ENCODE peak calls at places on chromosomes 4 and X, in nine cellular contexts. L is lower lobe of right lung, F is PC-3, T is heart right ventricle, Q is IMR-90, N is body of pancreas, D is colonic mucosa, V is ovary, I is endodermal cell. G is an unnamed sample. For H3K4me1 and H3K27me3, the result is how much of the 10 kb centered on the place peaks cover.

GRCh38 chrX:68018248-68019203 is 414.8 kb downstream of the OPHN1 start:
- DNase-seq in L (no peak), F (peak), T (no peak), Q (peak), N (peak), D (no peak), V (no peak), I (peak), G (no peak)

GRCh38 chrX:41895826-41896225 is 27.5 kb downstream of the CASK start:
- DNase-seq in L (no peak), F (no peak), T (no peak), Q (peak), N (no peak), D (no peak), V (no peak), I (no peak), G (no peak)

GRCh38 chr4:80015407-80016189 is 57.4 kb downstream of the ANTXR2 start:
- DNase-seq in L (no peak), F (no peak), T (no peak), Q (no peak), N (no peak), D (no peak), V (no peak), I (no peak), G (no peak)

GRCh38 chr4:85543832-85544231 is 68.9 kb downstream of the ARHGAP24 start:
- DNase-seq in L (no peak), F (no peak), T (no peak), Q (peak), N (no peak), D (no peak), V (no peak), I (no peak), G (no peak)

GRCh38 chr4:60389636-60390035 is 810.5 kb upstream of the ADGRL3 start:
- DNase-seq in L (no peak), F (no peak), T (no peak), Q (no peak), N (no peak), D (no peak), V (no peak), I (no peak), G (no peak)

GRCh38 chr4:37685211-37685725 is 908 bp downstream of the RELL1 start:
- DNase-seq in L (no peak), F (no peak), T (no peak), Q (peak), N (peak), D (no peak), V (peak), I (no peak), G (no peak)

GRCh38 chr4:89469930-89470375 is 162.4 kb upstream of the GPRIN3 start:
- DNase-seq in L (no peak), F (peak), T (no peak), Q (peak), N (no peak), D (no peak), V (no peak), I (no peak), G (no peak)

GRCh38 chrX:1462596-1463251 is 10.0 kb upstream of the ASMTL start:
- DNase-seq in L (peak), F (peak), T (no peak), Q (peak), N (no peak), D (no peak), V (peak), I (no peak), G (no peak)

GRCh38 chr4:175560628-175561027 is 251.4 kb downstream of the GPM6A start:
- DNase-seq in L (no peak), F (peak), T (no peak), Q (peak), N (no peak), D (no peak), V (no peak), I (no peak), G (no peak)

GRCh38 chrX:40205471-40205870 is 107.7 kb upstream of the BCOR start:
- DNase-seq in L (no peak), F (no peak), T (no peak), Q (no peak), N (no peak), D (no peak), V (no peak), I (no peak), G (no peak)

GRCh38 chrX:6693051-6693450 is 158.1 kb upstream of the VCX3A start:
- DNase-seq in L (no peak), F (no peak), T (no peak), Q (no peak), N (no peak), D (no peak), V (no peak), I (no peak), G (no peak)

GRCh38 chr4:186366326-186366725 is 100.3 kb downstream of the F11 start:
- DNase-seq in L (no peak), F (no peak), T (no peak), Q (no peak), N (no peak), D (no peak), V (no peak), I (no peak), G (no peak)

GRCh38 chr4:80006935-80007744 is 65.9 kb downstream of the ANTXR2 start:
- DNase-seq in L (no peak), F (no peak), T (no peak), Q (peak), N (no peak), D (no peak), V (no peak), I (no peak), G (no peak)

GRCh38 chr4:47462799-47463234 is 685 bp downstream of the COMMD8 start:
- DNase-seq in L (no peak), F (no peak), T (no peak), Q (peak), N (no peak), D (no peak), V (no peak), I (no peak), G (no peak)

GRCh38 chr4:139014391-139015268 is 951 bp upstream of the NOCT start:
- DNase-seq in L (no peak), F (peak), T (no peak), Q (peak), N (peak), D (peak), V (no peak), I (peak), G (no peak)

GRCh38 chr4:73606465-73606974 is 13.7 kb downstream of the RASSF6 start:
- DNase-seq in L (no peak), F (peak), T (no peak), Q (no peak), N (no peak), D (peak), V (no peak), I (no peak), G (no peak)

DNA sequence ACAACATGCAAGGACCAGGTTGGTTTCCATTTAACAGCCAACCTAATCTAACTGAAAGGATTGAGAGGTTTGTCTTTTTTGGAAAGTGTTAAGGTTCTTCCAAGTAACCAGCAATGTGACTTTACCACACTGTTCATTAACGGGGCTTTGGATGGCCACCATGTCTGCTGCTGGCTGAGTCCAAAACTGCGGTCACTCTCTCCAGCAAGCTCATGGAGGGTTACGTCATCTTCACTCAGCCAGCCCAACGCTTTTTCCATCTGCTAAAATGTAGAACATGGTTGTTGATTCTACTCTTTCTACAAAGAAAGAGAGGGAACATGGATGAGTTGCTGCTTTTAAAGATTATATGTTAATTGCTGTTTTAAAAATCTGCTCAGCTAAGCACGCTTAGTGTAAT is 11.0 kb downstream of the PKD2 start:
- DNase-seq in L (no peak), F (no peak), T (no peak), Q (peak), N (peak), D (no peak), V (no peak), I (no peak), G (no peak)
- H3K4me1 ChIP-seq in L (under half), F (under half), T (half or more), Q (under half), N (under half), D (under half), V (under half), I (under half), G (under half)

GRCh38 chrX:12894074-12894691 is 12.2 kb upstream of the TLR8 start:
- DNase-seq in L (peak), F (peak), T (no peak), Q (peak), N (peak), D (peak), V (no peak), I (no peak), G (peak)
- TF ChIP-seq CTCF in L (peak), F (peak), T (peak), Q (peak), N (peak), D (peak), V (no peak), I (peak), G (peak)

DNA sequence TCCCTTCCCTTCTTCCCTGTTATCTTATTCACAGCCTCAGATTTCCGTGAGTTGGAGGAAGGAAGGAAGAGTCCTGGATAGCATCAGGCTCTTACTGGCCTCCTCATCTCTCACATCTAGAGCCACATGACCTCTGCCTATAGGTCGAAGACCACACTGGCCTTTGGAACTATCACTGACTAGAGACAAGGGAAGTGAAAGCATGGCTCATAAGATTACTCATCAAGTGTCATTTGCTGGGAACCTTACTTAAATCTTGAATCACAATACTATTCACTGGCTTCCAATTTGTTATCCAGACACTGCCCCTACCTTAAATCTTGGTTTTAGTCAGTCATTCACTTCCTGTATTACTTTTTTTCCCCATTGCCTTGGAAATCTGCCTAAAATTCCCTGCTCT is 61.6 kb upstream of the MTMR8 start:
- DNase-seq in L (no peak), F (no peak), T (no peak), Q (no peak), N (no peak), D (no peak), V (no peak), I (no peak), G (no peak)
- H3K27me3 ChIP-seq in L (under half), F (under half), T (under half), Q (under half), N (under half), D (under half), V (under half), I (under half), G (under half)

GRCh38 chr4:99403380-99404194 is 31.6 kb downstream of the ADH7 start:
- DNase-seq in L (no peak), F (no peak), T (no peak), Q (peak), N (no peak), D (no peak), V (no peak), I (no peak), G (no peak)

GRCh38 chr4:99402765-99403164 is 32.4 kb downstream of the ADH7 start:
- DNase-seq in L (no peak), F (no peak), T (no peak), Q (no peak), N (peak), D (no peak), V (no peak), I (peak), G (no peak)

GRCh38 chr4:99405433-99406115 is 29.6 kb downstream of the ADH7 start:
- DNase-seq in L (no peak), F (peak), T (peak), Q (peak), N (peak), D (peak), V (peak), I (peak), G (peak)

GRCh38 chr4:99408346-99408745 is 26.8 kb downstream of the ADH7 start:
- DNase-seq in L (no peak), F (no peak), T (no peak), Q (no peak), N (no peak), D (no peak), V (no peak), I (no peak), G (no peak)

DNA sequence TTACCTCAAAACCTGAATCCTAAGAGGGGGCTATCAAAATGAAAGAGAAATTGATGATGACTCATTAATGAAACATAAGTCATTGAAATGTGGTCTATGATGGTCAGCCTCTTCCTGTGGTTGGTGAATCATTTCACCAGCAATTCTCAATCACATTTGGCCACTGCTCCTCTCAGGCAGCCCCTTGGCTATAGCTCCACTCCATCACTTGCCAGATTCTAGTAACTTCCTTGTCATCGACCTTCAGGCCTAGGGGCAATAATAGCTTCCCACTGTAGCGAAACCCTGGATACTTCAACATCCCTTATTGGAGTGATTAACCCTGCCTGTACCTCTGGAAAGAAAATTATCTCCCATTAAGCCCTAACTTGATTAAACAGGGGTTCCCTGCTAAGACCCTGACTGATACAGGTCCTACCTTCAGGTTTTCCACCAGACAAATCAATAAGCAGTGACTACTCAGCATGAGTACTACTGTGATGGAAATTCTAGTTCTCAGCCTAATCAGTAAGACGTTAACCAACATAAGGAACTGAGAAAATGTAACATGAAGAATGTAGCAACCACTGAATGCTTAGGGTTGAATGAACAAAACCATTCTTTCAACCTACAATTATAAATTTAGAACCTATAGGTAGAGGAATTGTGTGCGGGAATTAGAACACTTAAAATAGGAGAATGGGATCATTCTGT is 30.4 kb downstream of the ADH7 start:
- DNase-seq in L (no peak), F (peak), T (no peak), Q (peak), N (no peak), D (no peak), V (no peak), I (no peak), G (no peak)
- H3K4me1 ChIP-seq in L (under half), F (under half), T (under half), Q (under half), N (under half), D (under half), V (under half), I (under half), G (under half)